ENCODE peak calls at places on chromosomes 4 and X, in six cellular contexts. E is lower lobe of right lung, Z is iPS-NIHi11, J is nephron progenitor cell, W is left lung, H is psoas muscle. S is an unnamed sample.

GRCh38 chrX:80812176-80812575 is 2.5 kb upstream of the BRWD3 start:
- DNase-seq in E (peak), Z (peak), J (no peak), W (no peak), H (no peak), S (no peak)

GRCh38 chr4:180394730-180395129 is 1848.5 kb upstream of the TENM3 start:
- DNase-seq in E (no peak), Z (no peak), J (no peak), W (no peak), H (no peak), S (no peak)

GRCh38 chrX:40098264-40099045 is 697 bp upstream of the BCOR start:
- DNase-seq in E (peak), Z (no peak), J (peak), W (no peak), H (peak), S (peak)

GRCh38 chr4:76526585-76526990 is 91.6 kb downstream of the SHROOM3 start:
- DNase-seq in E (no peak), Z (peak), J (no peak), W (no peak), H (no peak), S (no peak)

GRCh38 chr4:1578968-1579833 is 104.9 kb downstream of the FAM53A start:
- DNase-seq in E (peak), Z (peak), J (peak), W (peak), H (peak), S (peak)

GRCh38 chrX:134026732-134027311 is 41.4 kb upstream of the GPC3 start:
- DNase-seq in E (no peak), Z (peak), J (peak), W (no peak), H (no peak), S (peak)

GRCh38 chrX:105876658-105877057 is 54.3 kb downstream of the NRK start:
- DNase-seq in E (no peak), Z (peak), J (no peak), W (no peak), H (no peak), S (no peak)

GRCh38 chr4:6674500-6675149 is 19.1 kb upstream of the S100P start:
- DNase-seq in E (no peak), Z (no peak), J (no peak), W (no peak), H (no peak), S (no peak)

GRCh38 chrX:35380808-35381700 is 417.1 kb upstream of the MAGEB16 start:
- DNase-seq in E (no peak), Z (peak), J (no peak), W (no peak), H (no peak), S (no peak)

GRCh38 chr4:153464068-153464467 is 2.1 kb upstream of the TMEM131L start:
- DNase-seq in E (no peak), Z (no peak), J (no peak), W (no peak), H (no peak), S (no peak)

GRCh38 chr4:8860096-8860891 is 11.3 kb downstream of the HMX1 start:
- DNase-seq in E (no peak), Z (no peak), J (no peak), W (peak), H (no peak), S (no peak)

GRCh38 chrX:41002021-41002420 is 83.2 kb upstream of the USP9X start:
- DNase-seq in E (no peak), Z (no peak), J (no peak), W (no peak), H (no peak), S (no peak)

GRCh38 chrX:10190367-10190766 is 33.6 kb downstream of the CLCN4 start:
- DNase-seq in E (no peak), Z (no peak), J (peak), W (no peak), H (no peak), S (no peak)

GRCh38 chrX:140767646-140768045 is 58.1 kb downstream of the LINC00632 start:
- DNase-seq in E (no peak), Z (no peak), J (no peak), W (no peak), H (no peak), S (no peak)

GRCh38 chr4:51825341-51825740 is 17.6 kb upstream of the DCUN1D4 start:
- DNase-seq in E (no peak), Z (no peak), J (no peak), W (no peak), H (no peak), S (no peak)

GRCh38 chr4:8690811-8691775 is 98.5 kb downstream of the CPZ start:
- DNase-seq in E (no peak), Z (no peak), J (no peak), W (no peak), H (no peak), S (no peak)

GRCh38 chr4:7390366-7390765 is 44.4 kb downstream of the PSAPL1 start:
- DNase-seq in E (no peak), Z (no peak), J (no peak), W (no peak), H (no peak), S (peak)

GRCh38 chr4:147110968-147111367 is 165.3 kb upstream of the TTC29 start:
- DNase-seq in E (no peak), Z (peak), J (no peak), W (no peak), H (no peak), S (no peak)

GRCh38 chr4:8731364-8731763 is 138.8 kb downstream of the CPZ start:
- DNase-seq in E (peak), Z (no peak), J (no peak), W (no peak), H (no peak), S (peak)

GRCh38 chr4:2084316-2084715 is 25.2 kb downstream of the NAT8L start:
- DNase-seq in E (no peak), Z (no peak), J (no peak), W (peak), H (no peak), S (peak)

GRCh38 chr4:144564358-144564757 is 81.6 kb upstream of the HHIP start:
- DNase-seq in E (no peak), Z (no peak), J (no peak), W (no peak), H (no peak), S (no peak)

GRCh38 chr4:42965326-42965725 is 72.8 kb downstream of the GRXCR1 start:
- DNase-seq in E (no peak), Z (no peak), J (no peak), W (no peak), H (no peak), S (no peak)

S was measured in sciatic nerve.